ENCODE peak calls at places on chromosomes 3 and 15, in eight cellular contexts. P is esophagus squamous epithelium, I is neural progenitor cell, C is upper lobe of right lung, K is SK-N-SH, Q is colonic mucosa, M is ovary, D is upper lobe of left lung. A is an unnamed sample.

GRCh38 chr3:148379763-148380162 is 317.9 kb upstream of the AGTR1 start:
- DNase-seq in Q (no peak), K (peak), P (no peak), M (no peak), D (no peak), C (no peak), I (peak), A (peak)

GRCh38 chr3:2657408-2657807 is 452.8 kb downstream of the IL5RA start:
- DNase-seq in D (no peak), K (no peak), C (no peak), Q (no peak), P (no peak), I (no peak), M (no peak), A (peak)

GRCh38 chr3:143951351-143951971 is 20.2 kb upstream of the DIPK2A start:
- DNase-seq in P (no peak), C (no peak), K (peak), I (peak), M (no peak), Q (no peak), D (no peak), A (peak)

GRCh38 chr15:55588070-55588817 is at the start of gene PYGO1:
- DNase-seq in M (peak), K (peak), Q (peak), C (peak), P (no peak), D (peak), I (peak), A (peak)

GRCh38 chr15:84914351-84914750 is 29.9 kb downstream of the SLC28A1 start:
- DNase-seq in I (no peak), C (no peak), D (no peak), P (no peak), K (no peak), M (no peak), Q (no peak), A (no peak)

GRCh38 chr3:179558742-179559364 is 3.9 kb upstream of the ACTL6A start:
- DNase-seq in K (peak), C (no peak), I (peak), D (no peak), M (no peak), Q (peak), P (no peak), A (peak)

GRCh38 chr3:55524565-55525244 is 37.6 kb upstream of the WNT5A start:
- DNase-seq in M (no peak), I (no peak), C (no peak), Q (no peak), D (no peak), P (no peak), K (no peak), A (no peak)

GRCh38 chr15:54840999-54841398 is 355.7 kb downstream of the RSL24D1 start:
- DNase-seq in K (no peak), Q (no peak), C (no peak), I (no peak), M (no peak), D (no peak), P (no peak), A (no peak)

GRCh38 chr15:38226867-38227266 is 25.8 kb upstream of the SPRED1 start:
- DNase-seq in I (no peak), D (no peak), C (no peak), M (no peak), K (peak), Q (peak), P (no peak), A (peak)

GRCh38 chr3:119352863-119353527 is 58.8 kb downstream of the ARHGAP31 start:
- DNase-seq in M (no peak), I (no peak), C (no peak), D (no peak), Q (no peak), P (no peak), K (no peak), A (peak)

GRCh38 chr3:108588616-108589015 is 622 bp downstream of the CIP2A start:
- DNase-seq in P (no peak), K (no peak), D (no peak), I (no peak), M (no peak), Q (no peak), C (no peak), A (no peak)

GRCh38 chr3:102057781-102058421 is 208.6 kb downstream of the NFKBIZ start:
- DNase-seq in P (no peak), M (no peak), D (no peak), K (no peak), C (no peak), I (no peak), Q (no peak), A (no peak)

GRCh38 chr3:32127219-32127826 is 20.9 kb downstream of the GPD1L start:
- DNase-seq in C (no peak), I (no peak), M (no peak), K (no peak), D (no peak), P (no peak), Q (no peak), A (no peak)

GRCh38 chr15:89680282-89680873 is 1.2 kb upstream of the PLIN1 start:
- DNase-seq in Q (peak), P (no peak), I (no peak), K (no peak), M (peak), D (no peak), C (no peak), A (no peak)

GRCh38 chr3:29972594-29972993 is 633.8 kb upstream of the TGFBR2 start:
- DNase-seq in M (no peak), K (no peak), Q (no peak), P (no peak), D (no peak), C (no peak), I (peak), A (peak)

GRCh38 chr3:98322686-98323085 is 31.0 kb upstream of the OR5K4 start:
- DNase-seq in M (no peak), I (no peak), D (no peak), C (no peak), P (no peak), Q (no peak), K (no peak), A (no peak)
- H3K4me3 ChIP-seq in M (no peak), I (no peak), D (no peak), C (no peak), P (no peak), Q (no peak), K (no peak), A (no peak)

GRCh38 chr3:36937492-36937891 is 7.4 kb downstream of the TRANK1 start:
- DNase-seq in D (no peak), C (no peak), M (no peak), I (no peak), Q (no peak), P (no peak), K (no peak), A (no peak)

GRCh38 chr3:36932979-36933378 is 11.9 kb downstream of the TRANK1 start:
- DNase-seq in M (no peak), D (no peak), C (no peak), Q (no peak), K (no peak), P (no peak), I (peak), A (peak)

GRCh38 chr3:36928220-36928619 is 16.6 kb downstream of the TRANK1 start:
- DNase-seq in M (no peak), P (no peak), D (no peak), C (no peak), I (no peak), Q (no peak), K (no peak), A (no peak)

DNA sequence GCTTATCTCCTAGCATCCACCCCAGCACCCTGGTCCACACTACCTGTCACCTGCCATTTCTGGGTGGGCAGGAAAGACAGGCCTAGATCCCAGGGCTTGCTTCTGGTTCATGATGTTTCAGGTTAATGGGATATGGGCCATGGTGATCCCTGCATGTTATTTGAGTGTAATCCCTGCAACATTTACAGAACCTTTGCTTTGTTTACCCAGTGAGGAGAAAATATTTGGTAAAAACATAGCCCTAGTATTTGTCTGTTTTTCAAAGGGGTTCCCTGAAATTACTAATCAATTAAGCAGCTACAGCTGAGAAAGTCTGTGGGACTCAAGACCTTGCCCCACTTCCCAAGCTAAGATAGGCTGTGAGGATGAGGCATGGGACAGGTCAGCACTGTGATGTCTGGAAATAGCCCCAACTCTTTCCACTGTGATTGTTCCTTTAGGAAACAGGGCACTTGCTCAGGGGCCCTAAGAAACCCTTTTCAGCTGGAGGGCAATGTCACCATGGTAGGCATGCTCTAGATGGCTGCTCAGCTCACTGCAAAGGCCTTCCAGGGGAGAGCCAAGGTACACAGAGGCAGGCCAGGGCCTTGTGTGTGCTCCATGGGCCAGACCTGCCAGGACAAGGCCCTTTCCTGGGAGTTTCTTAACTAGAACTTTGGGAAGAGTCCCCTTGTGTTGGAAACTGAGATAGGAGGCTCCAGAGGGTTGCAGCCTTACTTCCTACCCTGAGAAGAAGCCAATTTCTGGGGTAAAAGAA is 11.1 kb downstream of the TRANK1 start:
- DNase-seq in C (no peak), I (no peak), M (no peak), Q (no peak), D (no peak), K (no peak), P (no peak), A (no peak)
- H3K27ac ChIP-seq in C (peak), I (peak), M (no peak), Q (no peak), D (no peak), K (no peak), P (no peak), A (peak)

GRCh38 chr3:50345008-50345407 is 524 bp downstream of the ZMYND10 start:
- DNase-seq in Q (no peak), D (no peak), C (no peak), P (no peak), K (no peak), I (no peak), M (no peak), A (no peak)
- H3K4me3 ChIP-seq in Q (peak), D (peak), C (peak), P (peak), K (no peak), I (peak), M (peak), A (peak)

GRCh38 chr15:64422697-64423096 is 35.1 kb downstream of the TRIP4 start:
- DNase-seq in C (no peak), D (no peak), M (no peak), K (no peak), Q (no peak), I (no peak), P (no peak), A (no peak)
- H3K27ac ChIP-seq in C (no peak), D (no peak), M (no peak), K (no peak), Q (no peak), I (no peak), P (no peak), A (no peak)

DNA sequence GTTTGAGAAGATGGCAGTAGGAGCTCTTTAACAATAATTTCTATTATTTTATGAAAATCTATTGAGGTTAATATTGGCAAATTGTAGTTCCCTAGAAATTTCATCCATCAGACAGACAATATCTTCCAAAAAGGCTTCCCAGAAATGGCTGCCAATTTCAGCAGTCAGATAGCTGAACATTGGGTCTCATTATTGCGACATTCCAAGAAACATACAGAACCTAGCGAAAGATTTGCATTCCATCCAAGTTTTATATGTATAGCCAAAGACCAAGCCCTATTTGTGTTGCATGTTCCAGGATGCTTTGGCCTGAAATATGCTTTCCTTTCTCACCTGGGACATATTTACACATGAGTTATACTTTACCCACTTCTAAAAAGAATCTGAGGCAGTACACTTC is 24.5 kb downstream of the ACP3 start:
- DNase-seq in P (no peak), I (no peak), D (no peak), C (no peak), K (no peak), Q (no peak), M (no peak), A (no peak)
- H3K4me3 ChIP-seq in P (no peak), I (no peak), D (no peak), C (no peak), K (no peak), Q (no peak), M (no peak), A (no peak)

DNA sequence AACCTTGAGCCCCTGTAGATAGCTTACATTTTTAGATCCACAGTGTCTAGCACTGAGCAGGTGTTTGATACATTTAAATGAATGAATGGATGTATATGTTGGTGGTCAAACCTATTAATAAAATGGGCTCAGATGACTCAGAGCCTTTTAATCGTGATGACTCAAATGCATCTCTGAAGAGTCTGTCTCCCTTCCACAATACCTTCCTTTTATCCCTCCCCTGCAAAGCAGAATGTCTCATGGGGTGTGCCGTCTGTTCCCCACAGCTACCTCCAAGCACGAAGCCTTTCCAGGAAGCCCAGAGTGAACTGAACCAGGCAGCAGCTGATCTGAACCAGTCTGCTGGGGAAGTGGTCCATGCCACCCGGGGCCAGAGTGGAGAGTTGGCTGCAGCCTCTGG is 303.5 kb upstream of the TPM1 start:
- DNase-seq in I (no peak), D (no peak), P (no peak), K (no peak), C (no peak), M (no peak), Q (no peak), A (no peak)
- H3K27ac ChIP-seq in I (no peak), D (no peak), P (no peak), K (peak), C (no peak), M (no peak), Q (no peak), A (no peak)

GRCh38 chr15:93089855-93090305 is 869 bp upstream of the RGMA start:
- DNase-seq in D (no peak), M (peak), C (no peak), Q (no peak), P (no peak), I (peak), K (no peak), A (peak)
- H3K4me3 ChIP-seq in D (no peak), M (peak), C (peak), Q (no peak), P (peak), I (peak), K (no peak), A (no peak)

DNA sequence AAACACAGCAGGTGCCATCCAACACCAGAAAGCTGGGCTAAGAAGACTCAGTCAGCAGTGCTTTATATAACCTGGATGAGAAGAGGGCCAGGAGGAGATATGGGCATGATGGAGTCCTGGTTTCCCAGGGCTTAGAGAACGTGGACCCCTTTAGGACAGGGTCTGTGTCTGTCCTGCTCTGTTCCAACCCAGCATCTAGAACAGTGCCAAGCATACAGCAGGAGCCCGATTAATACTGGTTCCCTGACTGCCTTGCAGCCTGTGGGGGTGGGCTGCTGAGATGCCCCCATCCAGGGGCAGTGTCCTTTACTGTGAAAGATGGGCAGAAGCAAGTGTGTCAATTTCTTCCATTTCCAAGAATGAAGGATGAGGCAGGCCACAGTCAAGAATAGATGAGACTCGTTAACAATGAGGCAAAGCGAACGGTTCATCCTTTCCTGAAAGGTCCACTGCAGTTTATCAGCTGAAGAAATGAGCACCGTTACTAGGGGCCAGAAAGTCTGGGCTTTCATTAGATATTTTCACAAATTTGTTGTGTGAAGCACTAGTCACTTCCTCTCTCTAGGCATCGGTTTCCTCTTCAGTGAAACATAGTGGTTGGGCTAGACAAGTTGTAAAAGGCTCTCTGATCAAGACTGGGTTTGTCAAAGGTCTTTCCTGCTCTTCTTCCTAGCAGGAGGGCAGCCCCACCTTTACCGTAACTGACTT is 72.0 kb upstream of the HERC1 start:
- DNase-seq in P (no peak), D (no peak), C (no peak), M (no peak), I (no peak), K (no peak), Q (no peak), A (no peak)
- H3K27ac ChIP-seq in P (no peak), D (peak), C (no peak), M (no peak), I (no peak), K (no peak), Q (no peak), A (no peak)

GRCh38 chr3:191425322-191425734 is 35.6 kb upstream of the PYDC2 start:
- DNase-seq in K (peak), C (no peak), M (no peak), P (no peak), Q (no peak), I (no peak), D (no peak), A (no peak)
- H3K4me3 ChIP-seq in K (peak), C (no peak), M (no peak), P (no peak), Q (no peak), I (no peak), D (no peak), A (no peak)

DNA sequence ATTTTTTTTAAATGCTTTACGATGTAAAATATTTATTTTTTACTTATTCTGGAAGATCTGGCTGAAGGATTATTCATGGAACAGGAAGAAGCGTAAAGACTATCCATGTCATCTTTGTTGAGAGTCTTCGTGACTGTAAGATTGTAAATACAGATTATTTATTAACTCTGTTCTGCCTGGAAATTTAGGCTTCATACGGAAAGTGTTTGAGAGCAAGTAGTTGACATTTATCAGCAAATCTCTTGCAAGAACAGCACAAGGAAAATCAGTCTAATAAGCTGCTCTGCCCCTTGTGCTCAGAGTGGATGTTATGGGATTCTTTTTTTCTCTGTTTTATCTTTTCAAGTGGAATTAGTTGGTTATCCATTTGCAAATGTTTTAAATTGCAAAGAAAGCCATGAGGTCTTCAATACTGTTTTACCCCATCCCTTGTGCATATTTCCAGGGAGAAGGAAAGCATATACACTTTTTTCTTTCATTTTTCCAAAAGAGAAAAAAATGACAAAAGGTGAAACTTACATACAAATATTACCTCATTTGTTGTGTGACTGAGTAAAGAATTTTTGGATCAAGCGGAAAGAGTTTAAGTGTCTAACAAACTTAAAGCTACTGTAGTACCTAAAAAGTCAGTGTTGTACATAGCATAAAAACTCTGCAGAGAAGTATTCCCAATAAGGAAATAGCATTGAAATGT is 15.6 kb downstream of the THBS1 start:
- DNase-seq in Q (no peak), M (no peak), I (no peak), K (no peak), P (no peak), D (no peak), C (no peak), A (peak)
- H3K27ac ChIP-seq in Q (peak), M (no peak), I (no peak), K (no peak), P (no peak), D (no peak), C (no peak), A (peak)

A was measured in cardiac muscle cell.